ENCODE peak calls at places on chromosomes 12 and 14, in five cellular contexts. One of them, this sample, is unnamed.

GRCh38 chr12:90842477-90842876 is 112.5 kb downstream of the CCER1 start:
- DNase-seq in epithelial cell of esophagus: peak
- DNase-seq in GM23248: no peak
- DNase-seq in AG09309: no peak
- DNase-seq in nephron progenitor cell: no peak
- DNase-seq in this sample: no peak

GRCh38 chr12:15796493-15797141 is 7.4 kb upstream of the EPS8 start:
- DNase-seq in epithelial cell of esophagus: no peak
- DNase-seq in GM23248: peak
- DNase-seq in AG09309: no peak
- DNase-seq in nephron progenitor cell: no peak
- DNase-seq in this sample: no peak

GRCh38 chr12:65948320-65949008 is 124.2 kb downstream of the HMGA2 start:
- DNase-seq in epithelial cell of esophagus: peak
- DNase-seq in GM23248: peak
- DNase-seq in AG09309: peak
- DNase-seq in nephron progenitor cell: no peak
- DNase-seq in this sample: no peak

GRCh38 chr12:12673296-12673695 is 22.7 kb downstream of the GPR19 start:
- DNase-seq in epithelial cell of esophagus: no peak
- DNase-seq in GM23248: no peak
- DNase-seq in AG09309: no peak
- DNase-seq in nephron progenitor cell: no peak
- DNase-seq in this sample: no peak

GRCh38 chr14:32023540-32023939 is 53.6 kb upstream of the ARHGAP5 start:
- DNase-seq in epithelial cell of esophagus: peak
- DNase-seq in GM23248: no peak
- DNase-seq in AG09309: no peak
- DNase-seq in nephron progenitor cell: no peak
- DNase-seq in this sample: no peak

GRCh38 chr12:12899530-12900380 is 8.4 kb downstream of the GPRC5A start:
- DNase-seq in epithelial cell of esophagus: peak
- DNase-seq in GM23248: peak
- DNase-seq in AG09309: peak
- DNase-seq in nephron progenitor cell: no peak
- DNase-seq in this sample: no peak

GRCh38 chr14:68359862-68360552 is 432.9 kb downstream of the ZFP36L1 start:
- DNase-seq in epithelial cell of esophagus: peak
- DNase-seq in GM23248: peak
- DNase-seq in AG09309: no peak
- DNase-seq in nephron progenitor cell: no peak
- DNase-seq in this sample: no peak

GRCh38 chr14:75675265-75675960 is 14.4 kb downstream of the TTLL5 start:
- DNase-seq in epithelial cell of esophagus: peak
- DNase-seq in GM23248: no peak
- DNase-seq in AG09309: no peak
- DNase-seq in nephron progenitor cell: no peak
- DNase-seq in this sample: no peak

GRCh38 chr12:54143233-54143986 is 45.4 kb downstream of the SMUG1 start:
- DNase-seq in epithelial cell of esophagus: no peak
- DNase-seq in GM23248: no peak
- DNase-seq in AG09309: no peak
- DNase-seq in nephron progenitor cell: no peak
- DNase-seq in this sample: no peak

GRCh38 chr14:70113211-70113610 is 75.5 kb downstream of the SLC8A3 start:
- DNase-seq in epithelial cell of esophagus: peak
- DNase-seq in GM23248: no peak
- DNase-seq in AG09309: no peak
- DNase-seq in nephron progenitor cell: no peak
- DNase-seq in this sample: no peak

GRCh38 chr12:104282109-104282508 is 21.4 kb upstream of the EID3 start:
- DNase-seq in epithelial cell of esophagus: no peak
- DNase-seq in GM23248: peak
- DNase-seq in AG09309: peak
- DNase-seq in nephron progenitor cell: no peak
- DNase-seq in this sample: no peak

GRCh38 chr12:68040450-68041075 is 51.3 kb downstream of the IFNG-AS1 start:
- DNase-seq in epithelial cell of esophagus: peak
- DNase-seq in GM23248: peak
- DNase-seq in AG09309: peak
- DNase-seq in nephron progenitor cell: peak
- DNase-seq in this sample: peak

GRCh38 chr12:87155616-87156015 is 873.6 kb downstream of the C12orf50 start:
- DNase-seq in epithelial cell of esophagus: peak
- DNase-seq in GM23248: peak
- DNase-seq in AG09309: peak
- DNase-seq in nephron progenitor cell: no peak
- DNase-seq in this sample: no peak

GRCh38 chr12:26643532-26644315 is 189.3 kb downstream of the ITPR2 start:
- DNase-seq in epithelial cell of esophagus: no peak
- DNase-seq in GM23248: no peak
- DNase-seq in AG09309: no peak
- DNase-seq in nephron progenitor cell: no peak
- DNase-seq in this sample: no peak

GRCh38 chr12:2860170-2860569 is 3.3 kb upstream of the TEX52 start:
- DNase-seq in epithelial cell of esophagus: no peak
- DNase-seq in GM23248: no peak
- DNase-seq in AG09309: no peak
- DNase-seq in nephron progenitor cell: no peak
- DNase-seq in this sample: no peak

GRCh38 chr12:131559517-131560516 is 151.1 kb upstream of the SFSWAP start:
- DNase-seq in epithelial cell of esophagus: no peak
- DNase-seq in GM23248: peak
- DNase-seq in AG09309: no peak
- DNase-seq in nephron progenitor cell: no peak
- DNase-seq in this sample: no peak